ENCODE peak calls at places on chromosomes 1 and 21, in ten cellular contexts. One of them, this sample, is unnamed.

GRCh38 chr21:42230636-42231035 is 11.7 kb downstream of the ABCG1 start:
- DNase-seq in CD8-positive, alpha-beta memory T cell: no peak
- DNase-seq in thyroid gland: no peak
- DNase-seq in OCI-LY7: no peak
- DNase-seq in PC-3: no peak
- DNase-seq in sigmoid colon: peak; percentile 53
- DNase-seq in mesendoderm: no peak
- DNase-seq in IMR-90: no peak
- DNase-seq in foreskin keratinocyte: no peak
- DNase-seq in naive thymus-derived CD4-positive, alpha-beta T cell: no peak
- DNase-seq in this sample: no peak

GRCh38 chr1:206105612-206106011 is 11.6 kb downstream of the AVPR1B start:
- DNase-seq in thyroid gland: no peak
- DNase-seq in CD8-positive, alpha-beta memory T cell: no peak
- DNase-seq in PC-3: peak; percentile 38
- DNase-seq in naive thymus-derived CD4-positive, alpha-beta T cell: no peak
- DNase-seq in IMR-90: no peak
- DNase-seq in mesendoderm: no peak
- DNase-seq in foreskin keratinocyte: peak; percentile 26
- DNase-seq in OCI-LY7: no peak
- DNase-seq in sigmoid colon: no peak
- DNase-seq in this sample: no peak

GRCh38 chr1:115041654-115042053 is 12.0 kb downstream of the TSHB start:
- DNase-seq in OCI-LY7: no peak
- DNase-seq in thyroid gland: no peak
- DNase-seq in foreskin keratinocyte: peak; percentile 35
- DNase-seq in PC-3: peak; percentile 63
- DNase-seq in IMR-90: no peak
- DNase-seq in naive thymus-derived CD4-positive, alpha-beta T cell: no peak
- DNase-seq in mesendoderm: peak; percentile 68
- DNase-seq in sigmoid colon: no peak
- DNase-seq in CD8-positive, alpha-beta memory T cell: no peak
- DNase-seq in this sample: no peak

GRCh38 chr1:32754282-32755097 is 51.9 kb upstream of the SYNC start:
- DNase-seq in PC-3: peak; percentile 43
- DNase-seq in foreskin keratinocyte: peak; percentile 58
- DNase-seq in IMR-90: peak; percentile 42
- DNase-seq in mesendoderm: peak; percentile 93
- DNase-seq in sigmoid colon: no peak
- DNase-seq in thyroid gland: peak; percentile 83
- DNase-seq in naive thymus-derived CD4-positive, alpha-beta T cell: peak; percentile 43
- DNase-seq in OCI-LY7: no peak
- DNase-seq in CD8-positive, alpha-beta memory T cell: no peak
- DNase-seq in this sample: peak; percentile 79

GRCh38 chr1:115183158-115183557 is 93.9 kb upstream of the TSPAN2 start:
- DNase-seq in OCI-LY7: no peak
- DNase-seq in PC-3: no peak
- DNase-seq in foreskin keratinocyte: no peak
- DNase-seq in thyroid gland: no peak
- DNase-seq in sigmoid colon: no peak
- DNase-seq in CD8-positive, alpha-beta memory T cell: no peak
- DNase-seq in mesendoderm: peak; percentile 60
- DNase-seq in IMR-90: no peak
- DNase-seq in naive thymus-derived CD4-positive, alpha-beta T cell: no peak
- DNase-seq in this sample: no peak

GRCh38 chr1:68269637-68270430 is 37.5 kb upstream of the WLS start:
- DNase-seq in OCI-LY7: no peak
- DNase-seq in mesendoderm: peak; percentile 90
- DNase-seq in naive thymus-derived CD4-positive, alpha-beta T cell: no peak
- DNase-seq in foreskin keratinocyte: peak; percentile 66
- DNase-seq in thyroid gland: no peak
- DNase-seq in IMR-90: peak; percentile 62
- DNase-seq in CD8-positive, alpha-beta memory T cell: no peak
- DNase-seq in PC-3: peak; percentile 81
- DNase-seq in sigmoid colon: no peak
- DNase-seq in this sample: no peak

GRCh38 chr1:172823534-172823933 is 164.6 kb downstream of the FASLG start:
- DNase-seq in sigmoid colon: no peak
- DNase-seq in mesendoderm: no peak
- DNase-seq in thyroid gland: no peak
- DNase-seq in PC-3: no peak
- DNase-seq in foreskin keratinocyte: no peak
- DNase-seq in naive thymus-derived CD4-positive, alpha-beta T cell: no peak
- DNase-seq in IMR-90: peak; percentile 68
- DNase-seq in CD8-positive, alpha-beta memory T cell: no peak
- DNase-seq in OCI-LY7: no peak
- DNase-seq in this sample: peak; percentile 12

GRCh38 chr1:111776861-111777260 is 21.2 kb downstream of the DDX20 start:
- DNase-seq in sigmoid colon: no peak
- DNase-seq in foreskin keratinocyte: no peak
- DNase-seq in OCI-LY7: no peak
- DNase-seq in CD8-positive, alpha-beta memory T cell: no peak
- DNase-seq in thyroid gland: no peak
- DNase-seq in PC-3: no peak
- DNase-seq in naive thymus-derived CD4-positive, alpha-beta T cell: no peak
- DNase-seq in IMR-90: no peak
- DNase-seq in mesendoderm: no peak
- DNase-seq in this sample: no peak

GRCh38 chr1:18385239-18385790 is 95.4 kb upstream of the KLHDC7A start:
- DNase-seq in OCI-LY7: no peak
- DNase-seq in foreskin keratinocyte: no peak
- DNase-seq in CD8-positive, alpha-beta memory T cell: no peak
- DNase-seq in IMR-90: no peak
- DNase-seq in sigmoid colon: no peak
- DNase-seq in thyroid gland: no peak
- DNase-seq in mesendoderm: peak; percentile 41
- DNase-seq in naive thymus-derived CD4-positive, alpha-beta T cell: no peak
- DNase-seq in PC-3: no peak
- DNase-seq in this sample: no peak

DNA sequence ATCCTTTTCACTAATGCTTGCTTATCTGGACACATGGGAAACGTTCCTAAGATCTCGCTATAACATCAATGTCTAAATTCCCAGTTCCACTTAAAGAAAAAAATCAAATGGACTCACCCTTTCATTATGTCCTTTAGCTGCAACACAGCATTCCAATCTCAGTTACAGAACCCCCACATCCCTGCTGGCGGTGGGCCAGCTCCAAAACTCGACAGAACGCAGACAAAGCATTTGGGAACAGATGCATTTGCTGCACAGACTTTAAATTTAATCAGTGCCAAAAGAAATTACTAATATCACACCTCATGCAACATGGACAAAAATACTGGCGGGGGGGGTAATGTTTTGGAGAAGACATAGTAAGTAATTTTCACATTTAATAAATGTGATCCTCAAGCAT is 79.8 kb downstream of the TGFBR3 start:
- DNase-seq in thyroid gland: no peak
- DNase-seq in IMR-90: no peak
- DNase-seq in CD8-positive, alpha-beta memory T cell: no peak
- DNase-seq in OCI-LY7: no peak
- DNase-seq in foreskin keratinocyte: no peak
- DNase-seq in naive thymus-derived CD4-positive, alpha-beta T cell: no peak
- DNase-seq in mesendoderm: no peak
- DNase-seq in PC-3: no peak
- DNase-seq in sigmoid colon: no peak
- DNase-seq in this sample: no peak
- H3K4me1 ChIP-seq in thyroid gland: peaks cover 7% of the 10 kb centered on the region
- H3K4me1 ChIP-seq in IMR-90: peaks cover 13% of the 10 kb centered on the region
- H3K4me1 ChIP-seq in CD8-positive, alpha-beta memory T cell: peaks cover 59% of the 10 kb centered on the region
- H3K4me1 ChIP-seq in OCI-LY7: peaks cover 10% of the 10 kb centered on the region
- H3K4me1 ChIP-seq in foreskin keratinocyte: peaks cover 9% of the 10 kb centered on the region
- H3K4me1 ChIP-seq in naive thymus-derived CD4-positive, alpha-beta T cell: peaks cover 32% of the 10 kb centered on the region
- H3K4me1 ChIP-seq in mesendoderm: no peaks in the 10 kb centered on the region
- H3K4me1 ChIP-seq in PC-3: peaks cover 28% of the 10 kb centered on the region
- H3K4me1 ChIP-seq in sigmoid colon: peaks cover 66% of the 10 kb centered on the region
- H3K4me1 ChIP-seq in this sample: peaks cover 13% of the 10 kb centered on the region

GRCh38 chr1:54403377-54403776 is 2.8 kb downstream of the SSBP3 start:
- DNase-seq in foreskin keratinocyte: no peak
- DNase-seq in PC-3: no peak
- DNase-seq in naive thymus-derived CD4-positive, alpha-beta T cell: no peak
- DNase-seq in OCI-LY7: no peak
- DNase-seq in IMR-90: no peak
- DNase-seq in thyroid gland: no peak
- DNase-seq in mesendoderm: no peak
- DNase-seq in CD8-positive, alpha-beta memory T cell: no peak
- DNase-seq in sigmoid colon: no peak
- DNase-seq in this sample: no peak
- H3K4me1 ChIP-seq in foreskin keratinocyte: peaks cover 23% of the 10 kb centered on the region
- H3K4me1 ChIP-seq in PC-3: peaks cover 25% of the 10 kb centered on the region
- H3K4me1 ChIP-seq in naive thymus-derived CD4-positive, alpha-beta T cell: peaks cover 28% of the 10 kb centered on the region
- H3K4me1 ChIP-seq in OCI-LY7: peaks cover 35% of the 10 kb centered on the region
- H3K4me1 ChIP-seq in IMR-90: peaks cover 16% of the 10 kb centered on the region
- H3K4me1 ChIP-seq in thyroid gland: peaks cover 25% of the 10 kb centered on the region
- H3K4me1 ChIP-seq in mesendoderm: peaks cover 24% of the 10 kb centered on the region
- H3K4me1 ChIP-seq in CD8-positive, alpha-beta memory T cell: peaks cover 49% of the 10 kb centered on the region
- H3K4me1 ChIP-seq in sigmoid colon: peaks cover 44% of the 10 kb centered on the region
- H3K4me1 ChIP-seq in this sample: peaks cover 18% of the 10 kb centered on the region

GRCh38 chr1:204468206-204468605 is 26.4 kb downstream of the PIK3C2B start:
- DNase-seq in CD8-positive, alpha-beta memory T cell: no peak
- DNase-seq in PC-3: no peak
- DNase-seq in IMR-90: no peak
- DNase-seq in OCI-LY7: no peak
- DNase-seq in foreskin keratinocyte: no peak
- DNase-seq in naive thymus-derived CD4-positive, alpha-beta T cell: no peak
- DNase-seq in thyroid gland: no peak
- DNase-seq in mesendoderm: no peak
- DNase-seq in sigmoid colon: no peak
- DNase-seq in this sample: no peak

GRCh38 chr1:204466416-204467405 is 27.9 kb downstream of the PIK3C2B start:
- DNase-seq in OCI-LY7: no peak
- DNase-seq in mesendoderm: no peak
- DNase-seq in sigmoid colon: no peak
- DNase-seq in foreskin keratinocyte: no peak
- DNase-seq in thyroid gland: peak; percentile 91
- DNase-seq in IMR-90: no peak
- DNase-seq in CD8-positive, alpha-beta memory T cell: no peak
- DNase-seq in naive thymus-derived CD4-positive, alpha-beta T cell: no peak
- DNase-seq in PC-3: no peak
- DNase-seq in this sample: no peak

GRCh38 chr1:204468766-204469302 is 25.8 kb downstream of the PIK3C2B start:
- DNase-seq in sigmoid colon: no peak
- DNase-seq in OCI-LY7: no peak
- DNase-seq in CD8-positive, alpha-beta memory T cell: no peak
- DNase-seq in IMR-90: no peak
- DNase-seq in PC-3: no peak
- DNase-seq in mesendoderm: no peak
- DNase-seq in thyroid gland: no peak
- DNase-seq in naive thymus-derived CD4-positive, alpha-beta T cell: no peak
- DNase-seq in foreskin keratinocyte: no peak
- DNase-seq in this sample: no peak

GRCh38 chr1:204471687-204472086 is 22.9 kb downstream of the PIK3C2B start:
- DNase-seq in sigmoid colon: no peak
- DNase-seq in CD8-positive, alpha-beta memory T cell: no peak
- DNase-seq in foreskin keratinocyte: no peak
- DNase-seq in IMR-90: no peak
- DNase-seq in mesendoderm: no peak
- DNase-seq in thyroid gland: no peak
- DNase-seq in OCI-LY7: no peak
- DNase-seq in PC-3: no peak
- DNase-seq in naive thymus-derived CD4-positive, alpha-beta T cell: no peak
- DNase-seq in this sample: no peak

GRCh38 chr1:204469304-204469703 is 25.3 kb downstream of the PIK3C2B start:
- DNase-seq in foreskin keratinocyte: no peak
- DNase-seq in sigmoid colon: no peak
- DNase-seq in thyroid gland: no peak
- DNase-seq in PC-3: no peak
- DNase-seq in CD8-positive, alpha-beta memory T cell: no peak
- DNase-seq in IMR-90: no peak
- DNase-seq in naive thymus-derived CD4-positive, alpha-beta T cell: no peak
- DNase-seq in mesendoderm: no peak
- DNase-seq in OCI-LY7: no peak
- DNase-seq in this sample: no peak
- H3K4me1 ChIP-seq in foreskin keratinocyte: no peaks in the 10 kb centered on the region
- H3K4me1 ChIP-seq in sigmoid colon: peaks cover 30% of the 10 kb centered on the region
- H3K4me1 ChIP-seq in thyroid gland: peaks cover 38% of the 10 kb centered on the region
- H3K4me1 ChIP-seq in PC-3: no peaks in the 10 kb centered on the region
- H3K4me1 ChIP-seq in CD8-positive, alpha-beta memory T cell: peaks cover 12% of the 10 kb centered on the region
- H3K4me1 ChIP-seq in IMR-90: no peaks in the 10 kb centered on the region
- H3K4me1 ChIP-seq in naive thymus-derived CD4-positive, alpha-beta T cell: peaks cover 18% of the 10 kb centered on the region
- H3K4me1 ChIP-seq in mesendoderm: peaks cover 2% of the 10 kb centered on the region
- H3K4me1 ChIP-seq in OCI-LY7: peaks cover 27% of the 10 kb centered on the region
- H3K4me1 ChIP-seq in this sample: no peaks in the 10 kb centered on the region

DNA sequence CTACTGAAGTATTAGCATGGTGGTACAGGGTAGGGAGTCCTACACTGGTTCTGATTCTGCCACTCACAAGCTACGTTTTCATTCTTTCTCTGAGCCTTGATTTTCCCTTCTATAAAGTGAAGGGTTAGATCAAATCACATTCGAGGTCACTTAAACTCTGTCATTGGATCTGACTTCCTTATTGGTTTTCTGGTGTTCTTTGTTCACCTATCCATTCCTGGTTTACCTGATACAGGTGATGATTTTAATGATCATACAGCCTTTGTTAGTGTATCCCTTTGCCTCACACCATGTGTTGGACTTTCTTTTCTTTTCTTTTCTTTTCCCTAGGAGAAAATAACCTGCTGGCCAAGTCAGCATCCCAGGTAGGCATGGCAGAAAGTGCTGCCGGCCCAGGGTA is 74.8 kb downstream of the NOS1AP start:
- DNase-seq in CD8-positive, alpha-beta memory T cell: no peak
- DNase-seq in IMR-90: no peak
- DNase-seq in OCI-LY7: no peak
- DNase-seq in mesendoderm: no peak
- DNase-seq in sigmoid colon: no peak
- DNase-seq in PC-3: no peak
- DNase-seq in thyroid gland: no peak
- DNase-seq in foreskin keratinocyte: no peak
- DNase-seq in naive thymus-derived CD4-positive, alpha-beta T cell: no peak
- DNase-seq in this sample: no peak
- H3K4me1 ChIP-seq in CD8-positive, alpha-beta memory T cell: no peaks in the 10 kb centered on the region
- H3K4me1 ChIP-seq in IMR-90: peaks cover 3% of the 10 kb centered on the region
- H3K4me1 ChIP-seq in OCI-LY7: no peaks in the 10 kb centered on the region
- H3K4me1 ChIP-seq in mesendoderm: peaks cover 38% of the 10 kb centered on the region
- H3K4me1 ChIP-seq in sigmoid colon: peaks cover 32% of the 10 kb centered on the region
- H3K4me1 ChIP-seq in PC-3: peaks cover 26% of the 10 kb centered on the region
- H3K4me1 ChIP-seq in thyroid gland: no peaks in the 10 kb centered on the region
- H3K4me1 ChIP-seq in foreskin keratinocyte: peaks cover 10% of the 10 kb centered on the region
- H3K4me1 ChIP-seq in naive thymus-derived CD4-positive, alpha-beta T cell: no peaks in the 10 kb centered on the region
- H3K4me1 ChIP-seq in this sample: no peaks in the 10 kb centered on the region

This sample was measured in left lung.